ENCODE peak calls at places on chromosome 22, in nine cellular contexts. H, C, Y, T, G, Q, L, I and B are unnamed samples.
A peak's percentile ranks its signal among the peaks of the same experiment; 100 is the strongest.

GRCh38 chr22:26674211-26675190 is 17.1 kb downstream of the MIAT start:
- DNase-seq in L (peak; percentile 41), Q (no peak), I (peak; percentile 5), T (no peak), G (no peak), H (no peak), C (no peak), Y (no peak), B (no peak)

GRCh38 chr22:40593460-40594273 is 42.9 kb downstream of the MRTFA start:
- DNase-seq in G (no peak), L (no peak), C (no peak), Q (no peak), Y (no peak), T (no peak), I (no peak), H (peak; percentile 69), B (no peak)

GRCh38 chr22:50696251-50696798 is 23.7 kb downstream of the SHANK3 start:
- DNase-seq in T (no peak), C (no peak), Q (peak; percentile 3), G (no peak), L (peak; percentile 28), I (no peak), H (no peak), Y (peak; percentile 84), B (no peak)

GRCh38 chr22:22867996-22868715 is 19.5 kb upstream of the IGLL5 start:
- DNase-seq in H (no peak), C (no peak), I (no peak), Y (no peak), Q (no peak), L (no peak), G (no peak), T (no peak), B (no peak)

GRCh38 chr22:45090364-45090960 is 73.3 kb upstream of the NUP50 start:
- DNase-seq in C (no peak), Q (no peak), G (no peak), L (peak; percentile 25), I (no peak), T (no peak), H (peak; percentile 48), Y (no peak), B (no peak)

GRCh38 chr22:25113316-25113721 is 86.3 kb upstream of the CRYBB3 start:
- DNase-seq in T (no peak), I (no peak), H (no peak), G (peak; percentile 76), C (no peak), Q (no peak), L (peak; percentile 48), Y (no peak), B (no peak)

GRCh38 chr22:33315954-33316353 is 257.8 kb upstream of the SYN3 start:
- DNase-seq in G (no peak), C (no peak), Q (no peak), Y (no peak), I (no peak), L (no peak), T (no peak), H (no peak), B (no peak)

GRCh38 chr22:32760815-32761214 is 40.7 kb upstream of the TIMP3 start:
- DNase-seq in H (no peak), Q (peak; percentile 45), C (no peak), Y (no peak), G (no peak), L (no peak), T (no peak), I (no peak), B (no peak)

GRCh38 chr22:25406510-25407210 is 157.8 kb upstream of the GRK3 start:
- DNase-seq in T (no peak), C (no peak), Y (no peak), I (no peak), Q (peak; percentile 61), G (no peak), H (no peak), L (no peak), B (no peak)

GRCh38 chr22:27397948-27398330 is 403.6 kb downstream of the MN1 start:
- DNase-seq in G (peak; percentile 87), L (no peak), I (no peak), Y (no peak), C (no peak), Q (peak; percentile 87), T (no peak), H (no peak), B (no peak)

GRCh38 chr22:47859891-47860290 is 1097.4 kb downstream of the TBC1D22A start:
- DNase-seq in C (no peak), I (no peak), Q (no peak), L (no peak), G (no peak), Y (no peak), T (no peak), H (no peak), B (no peak)

GRCh38 chr22:27984001-27984695 is 65.1 kb upstream of the PITPNB start:
- DNase-seq in C (no peak), Q (no peak), H (no peak), I (no peak), T (no peak), Y (peak; percentile 80), G (no peak), L (no peak), B (peak; percentile 63)

GRCh38 chr22:23402275-23403151 is 177.6 kb downstream of the IGLL1 start:
- DNase-seq in Y (no peak), C (no peak), L (peak; percentile 54), I (peak; percentile 36), H (peak; percentile 90), Q (no peak), G (peak; percentile 54), T (peak; percentile 74), B (no peak)

GRCh38 chr22:21044931-21045584 is 688 bp upstream of the LRRC74B start:
- DNase-seq in Q (no peak), H (no peak), T (no peak), I (no peak), Y (no peak), C (no peak), G (peak; percentile 86), L (no peak), B (peak; percentile 91)

GRCh38 chr22:23692598-23693291 is 1.9 kb downstream of the RGL4 start:
- DNase-seq in Y (peak; percentile 78), H (peak; percentile 44), G (no peak), L (no peak), I (no peak), T (no peak), Q (no peak), C (no peak), B (no peak)

GRCh38 chr22:26574001-26574723 is 15.8 kb downstream of the TPST2 start:
- DNase-seq in L (no peak), H (no peak), Q (no peak), I (no peak), C (no peak), G (no peak), Y (no peak), T (no peak), B (no peak)

GRCh38 chr22:44988671-44989070 is 21.1 kb downstream of the PHF21B start:
- DNase-seq in C (no peak), L (no peak), Y (no peak), H (no peak), G (no peak), I (no peak), T (no peak), Q (no peak), B (no peak)

DNA sequence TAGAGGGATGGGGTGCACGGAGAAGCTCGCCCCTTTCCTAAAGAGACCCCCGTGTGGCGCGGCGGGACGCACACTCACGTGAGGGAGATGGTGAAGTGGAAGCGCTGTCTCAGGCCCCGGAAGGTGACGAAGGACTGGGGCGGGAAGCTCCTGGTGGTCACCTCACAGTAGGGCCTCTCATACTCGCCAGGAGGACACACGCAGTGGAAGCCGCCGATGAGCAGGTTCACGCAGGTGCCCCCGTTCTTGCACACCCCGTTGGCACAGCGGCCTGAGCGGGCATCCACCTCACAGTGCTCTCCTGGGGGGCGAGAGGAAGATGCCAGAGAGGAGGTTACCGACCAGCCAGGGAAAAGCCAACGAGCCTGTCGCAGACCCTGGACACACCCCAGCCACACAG is 98.3 kb downstream of the CELSR1 start:
- DNase-seq in Q (no peak), T (no peak), Y (no peak), G (no peak), H (no peak), C (no peak), L (no peak), I (no peak), B (no peak)
- TF ChIP-seq CTCF in Q (no peak), T (no peak), Y (no peak), G (no peak), H (no peak), C (no peak), L (no peak), I (no peak), B (no peak)

DNA sequence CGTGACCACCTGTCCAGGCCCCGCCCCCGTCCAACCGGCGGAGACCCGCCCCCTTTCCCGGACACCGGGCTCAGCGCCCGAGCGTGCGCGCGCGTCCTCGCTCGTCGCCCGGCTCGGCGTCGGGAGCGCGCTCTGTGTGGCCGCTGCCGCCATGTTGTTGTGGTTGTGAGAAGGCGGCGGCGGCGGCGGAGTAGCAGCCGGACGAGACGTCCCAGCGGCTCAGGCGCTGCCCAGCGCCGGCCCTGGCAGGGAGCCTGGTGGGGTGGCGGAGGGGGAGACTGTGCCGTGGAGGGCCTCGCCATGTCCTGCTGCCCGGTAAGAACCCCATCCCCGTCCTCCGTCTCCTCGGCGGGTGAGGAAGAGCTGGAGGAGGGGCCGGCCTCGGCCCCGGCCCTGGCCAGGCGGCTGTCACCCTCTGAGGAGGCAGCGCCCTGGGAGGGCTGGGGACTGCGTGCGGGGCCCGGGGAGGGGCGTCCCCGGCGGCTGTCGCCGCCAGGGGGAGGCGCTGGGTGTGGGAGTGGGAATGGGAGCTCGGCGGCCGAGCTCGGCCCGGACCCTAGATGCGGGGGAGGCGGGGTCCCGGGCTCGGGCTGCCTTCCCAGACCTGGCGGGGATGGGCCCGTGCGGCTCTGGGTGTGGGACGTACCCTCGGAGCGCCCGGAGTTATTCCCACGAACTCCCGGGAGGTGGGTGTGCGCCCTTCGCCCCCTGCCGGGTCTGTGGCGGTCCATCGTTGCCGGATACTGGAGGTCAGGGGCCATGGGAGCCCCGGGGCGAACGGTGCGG is at the start of gene MTMR3:
- DNase-seq in C (peak; percentile 33), T (peak; percentile 29), H (peak; percentile 95), Y (peak; percentile 98), L (peak; percentile 69), Q (peak; percentile 96), I (peak; percentile 90), G (peak; percentile 97), B (peak; percentile 99)
- TF ChIP-seq CTCF in C (peak; percentile 51), T (peak; percentile 27), H (peak; percentile 40), Y (peak; percentile 22), L (peak; percentile 48), Q (peak; percentile 67), I (peak; percentile 51), G (peak; percentile 44), B (peak; percentile 67)

DNA sequence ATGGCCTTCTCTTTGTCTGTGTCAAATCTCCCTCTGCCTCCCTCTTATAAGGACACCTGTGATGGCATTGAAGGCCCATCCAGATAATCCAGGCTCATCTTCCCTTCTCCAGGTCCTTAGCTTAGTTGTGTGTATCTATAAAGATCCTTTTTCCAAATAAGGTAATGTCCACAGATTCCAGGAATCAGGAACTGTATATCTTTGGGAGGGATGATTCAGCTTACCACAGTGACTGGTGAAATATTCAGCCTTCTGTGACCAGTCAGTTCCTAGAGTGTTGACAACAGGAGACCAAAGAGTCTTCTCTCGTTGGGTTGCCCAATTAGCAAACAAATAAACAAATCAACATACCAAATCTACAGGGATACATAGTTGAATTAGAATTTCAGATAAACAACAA is 175.8 kb downstream of the MPPED1 start:
- DNase-seq in L (peak; percentile 22), H (no peak), C (no peak), I (no peak), T (no peak), Y (no peak), G (no peak), Q (no peak), B (no peak)
- TF ChIP-seq CTCF in L (no peak), H (no peak), C (no peak), I (no peak), T (no peak), Y (no peak), G (no peak), Q (no peak), B (no peak)

GRCh38 chr22:36790648-36791047 is 14.7 kb upstream of the IFT27 start:
- DNase-seq in Q (no peak), T (no peak), L (no peak), H (no peak), Y (no peak), I (no peak), G (no peak), C (no peak), B (no peak)
- TF ChIP-seq CTCF in Q (no peak), T (no peak), L (no peak), H (no peak), Y (no peak), I (no peak), G (no peak), C (no peak), B (no peak)